ENCODE peak calls at places on chromosomes 6 and 20, in four cellular contexts. F, X, T and W are unnamed samples.

GRCh38 chr20:22922987-22923386 is 112.1 kb upstream of the SSTR4 start:
- DNase-seq in F (no peak), T (no peak), X (no peak), W (no peak)

GRCh38 chr6:150320450-150320849 is 48.4 kb upstream of the IYD start:
- DNase-seq in T (no peak), F (no peak), X (no peak), W (no peak)

GRCh38 chr6:149852180-149852579 is 12.0 kb downstream of the LRP11 start:
- DNase-seq in F (no peak), T (no peak), X (peak), W (no peak)

GRCh38 chr6:44045672-44046015 is 81.6 kb downstream of the MRPL14 start:
- DNase-seq in T (no peak), X (no peak), F (peak), W (no peak)

GRCh38 chr6:39793528-39793927 is 1.4 kb downstream of the DAAM2 start:
- DNase-seq in X (no peak), T (no peak), F (no peak), W (no peak)

GRCh38 chr6:47202638-47203037 is 107.1 kb downstream of the TNFRSF21 start:
- DNase-seq in T (no peak), F (no peak), X (no peak), W (no peak)

GRCh38 chr6:135995160-135995898 is 143.8 kb downstream of the PDE7B start:
- DNase-seq in F (no peak), X (no peak), T (no peak), W (no peak)

GRCh38 chr20:12371955-12372354 is 454.3 kb downstream of the BTBD3 start:
- DNase-seq in T (no peak), F (no peak), X (no peak), W (no peak)

GRCh38 chr20:6644818-6645620 is 122.5 kb upstream of the BMP2 start:
- DNase-seq in T (no peak), F (no peak), X (no peak), W (no peak)

GRCh38 chr6:42041131-42042055 is 8.9 kb upstream of the TAF8 start:
- DNase-seq in F (no peak), X (no peak), T (no peak), W (no peak)

GRCh38 chr6:447381-448165 is 56.0 kb downstream of the IRF4 start:
- DNase-seq in F (no peak), T (no peak), X (no peak), W (no peak)

GRCh38 chr20:63735859-63736718 is at the start of gene LIME1:
- DNase-seq in F (peak), X (no peak), T (no peak), W (no peak)

GRCh38 chr20:62819494-62820174 is 2.8 kb downstream of the COL9A3 start:
- DNase-seq in F (no peak), T (no peak), X (no peak), W (no peak)

GRCh38 chr6:143504369-143504768 is 7.2 kb downstream of the FUCA2 start:
- DNase-seq in F (no peak), X (no peak), T (no peak), W (no peak)

GRCh38 chr6:85670573-85670972 is 27.9 kb upstream of the SYNCRIP start:
- DNase-seq in T (no peak), F (no peak), X (no peak), W (no peak)

DNA sequence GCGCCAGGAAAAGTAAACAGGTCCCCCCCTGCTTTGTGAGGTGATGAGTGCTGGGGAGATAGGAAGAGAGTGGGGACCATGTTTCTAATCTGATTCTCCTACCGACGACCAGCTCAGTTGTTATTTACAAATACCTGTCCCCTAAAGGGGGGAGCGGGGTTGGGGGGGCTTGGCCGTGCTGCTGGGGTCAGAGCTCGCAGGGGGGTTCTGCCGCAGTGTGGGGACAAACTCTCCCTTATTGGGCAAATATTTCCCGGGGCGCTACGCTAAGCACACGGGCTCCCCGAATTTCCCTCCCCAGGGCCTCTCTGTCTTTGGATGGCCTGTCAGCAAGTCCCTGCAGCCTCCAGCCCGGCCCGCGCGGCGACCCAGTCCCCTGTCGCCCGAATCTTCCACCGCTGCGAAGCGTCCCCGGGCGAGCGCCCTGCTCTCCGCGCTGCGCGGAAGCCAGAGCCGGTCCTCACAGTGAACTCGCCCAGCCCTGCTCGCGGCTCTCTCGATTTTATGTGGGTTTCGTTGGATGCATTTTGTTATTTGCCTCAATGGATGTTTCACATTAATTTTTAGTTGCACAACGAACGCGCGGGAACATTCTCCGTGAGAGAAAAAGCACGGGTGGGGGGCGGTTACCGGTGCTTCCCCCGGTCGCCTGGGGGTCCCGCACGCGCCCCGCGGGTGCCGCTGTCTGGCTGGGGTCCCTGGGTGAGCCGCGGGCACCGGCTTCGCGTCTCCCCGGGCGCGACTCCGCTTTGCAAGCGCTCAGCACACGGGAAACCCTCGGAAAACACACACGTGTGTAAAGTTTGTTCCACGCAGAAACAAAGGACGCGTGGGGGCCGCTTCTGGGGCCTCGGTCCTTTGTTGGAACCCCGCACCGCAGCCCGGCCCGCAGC is 1.5 kb upstream of the STX16 start:
- DNase-seq in F (no peak), T (no peak), X (no peak), W (no peak)
- TF ChIP-seq PBX3 in F (no peak), T (no peak), X (no peak), W (no peak)

DNA sequence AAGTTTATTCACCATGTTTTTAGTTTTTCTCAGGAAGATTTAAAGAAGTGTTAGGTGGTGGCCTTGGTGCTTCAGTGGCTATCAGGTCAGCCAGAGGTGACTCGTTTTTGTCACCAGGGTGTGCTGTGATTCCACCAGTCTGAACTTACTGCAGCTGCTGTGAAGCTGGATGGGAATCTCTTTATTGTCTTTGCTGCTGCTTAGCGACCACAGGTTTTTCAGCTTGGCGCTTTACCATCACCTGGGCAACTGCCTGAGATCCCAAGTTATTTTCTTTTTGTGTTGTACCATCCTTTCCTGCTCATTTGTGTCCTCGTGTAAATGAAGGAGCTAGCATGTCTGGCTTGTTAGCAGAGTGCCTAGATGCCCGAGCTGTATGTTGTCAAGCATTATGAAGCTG is 146.9 kb downstream of the MACROD2 start:
- DNase-seq in X (peak), F (peak), T (peak), W (peak)
- H3K4me2 ChIP-seq in X (no peak), F (no peak), T (no peak), W (peak)

GRCh38 chr6:16677458-16677857 is 83.8 kb downstream of the ATXN1 start:
- DNase-seq in X (no peak), F (no peak), T (no peak), W (no peak)
- TF ChIP-seq SMC3 in X (no peak), F (no peak), T (no peak), W (no peak)

GRCh38 chr6:2035046-2035445 is 210.4 kb downstream of the GMDS start:
- DNase-seq in T (no peak), X (no peak), F (no peak), W (no peak)

GRCh38 chr6:2034256-2034655 is 211.1 kb downstream of the GMDS start:
- DNase-seq in T (no peak), X (no peak), F (no peak), W (no peak)

GRCh38 chr6:2038096-2038495 is 207.3 kb downstream of the GMDS start:
- DNase-seq in T (no peak), F (peak), X (no peak), W (no peak)

GRCh38 chr6:2037230-2037926 is 208.0 kb downstream of the GMDS start:
- DNase-seq in T (no peak), F (no peak), X (no peak), W (peak)

DNA sequence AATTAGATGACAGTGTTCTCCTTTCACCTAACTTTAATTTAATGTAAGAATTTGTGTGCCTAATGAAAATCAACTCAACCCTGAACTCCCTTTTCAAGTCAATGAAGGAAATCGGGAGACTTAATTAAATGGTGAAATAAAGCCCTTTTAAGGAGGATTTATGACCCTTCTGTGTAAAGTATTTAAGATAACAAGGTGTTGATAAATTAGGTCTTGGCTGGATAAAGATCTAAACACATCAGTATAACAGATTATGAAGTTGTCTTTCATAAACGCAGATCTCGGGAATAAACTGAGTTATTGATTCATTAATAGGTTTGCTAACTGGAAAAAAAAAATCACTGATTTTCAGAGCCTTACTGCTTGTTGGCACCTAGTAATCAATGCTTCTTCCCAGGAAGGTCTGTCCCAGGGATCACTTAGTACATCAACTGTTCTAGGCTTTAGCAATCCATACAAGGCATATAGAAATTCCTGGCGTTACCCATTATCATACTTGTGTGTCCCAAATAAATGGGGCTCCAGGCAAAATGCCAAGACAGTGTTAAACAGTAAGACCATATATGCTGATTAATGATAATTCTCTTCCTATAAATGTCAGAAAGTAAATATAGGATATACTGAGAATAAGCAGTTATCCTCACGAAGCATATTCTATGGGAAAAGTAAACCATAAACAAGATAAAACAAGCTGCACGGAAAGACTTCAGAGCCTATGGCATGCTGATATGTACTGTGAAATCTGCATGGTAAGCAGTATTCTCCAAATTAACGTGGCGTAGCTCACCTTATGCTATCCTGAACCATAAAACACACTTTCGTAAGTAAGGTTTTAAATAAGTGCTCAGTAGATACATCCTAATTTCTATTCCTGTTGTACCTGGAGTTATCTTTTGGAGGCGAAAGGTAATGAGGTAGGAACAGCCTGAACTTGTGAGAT is 209.1 kb downstream of the GMDS start:
- DNase-seq in T (no peak), F (no peak), X (no peak), W (no peak)
- TF ChIP-seq PBX3 in T (no peak), F (no peak), X (no peak), W (no peak)

DNA sequence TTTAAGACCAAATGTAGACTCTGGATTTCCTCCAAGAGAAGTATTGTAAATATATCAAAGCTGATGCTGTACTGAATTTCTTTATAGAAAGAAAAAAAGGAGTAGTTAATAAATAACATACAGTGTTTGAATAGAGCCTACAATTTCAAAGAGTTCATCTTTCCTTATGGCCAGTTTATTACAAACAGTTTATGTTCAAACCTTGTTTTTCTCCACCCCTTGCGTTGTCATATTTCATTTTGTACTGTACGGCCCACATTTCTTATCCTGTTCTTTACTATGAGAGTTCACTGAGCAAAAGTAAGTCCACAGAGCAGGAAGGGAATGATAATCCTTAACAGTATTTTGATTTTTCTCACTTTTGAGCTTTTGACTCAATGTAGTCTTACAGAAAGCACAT is 16.9 kb downstream of the TIAM2 start:
- DNase-seq in T (no peak), X (no peak), F (no peak), W (no peak)
- H3K4me2 ChIP-seq in T (no peak), X (no peak), F (no peak), W (peak)

GRCh38 chr6:167136376-167136775 is 13.5 kb downstream of the CCR6 start:
- DNase-seq in F (no peak), T (no peak), X (no peak), W (no peak)

GRCh38 chr6:167140589-167141474 is 16.9 kb downstream of the GPR31 start:
- DNase-seq in F (no peak), T (peak), X (no peak), W (no peak)

GRCh38 chr6:167134448-167135328 is 11.8 kb downstream of the CCR6 start:
- DNase-seq in X (no peak), T (no peak), F (no peak), W (no peak)

GRCh38 chr6:167139761-167140160 is 16.9 kb downstream of the CCR6 start:
- DNase-seq in X (no peak), F (no peak), T (no peak), W (no peak)

DNA sequence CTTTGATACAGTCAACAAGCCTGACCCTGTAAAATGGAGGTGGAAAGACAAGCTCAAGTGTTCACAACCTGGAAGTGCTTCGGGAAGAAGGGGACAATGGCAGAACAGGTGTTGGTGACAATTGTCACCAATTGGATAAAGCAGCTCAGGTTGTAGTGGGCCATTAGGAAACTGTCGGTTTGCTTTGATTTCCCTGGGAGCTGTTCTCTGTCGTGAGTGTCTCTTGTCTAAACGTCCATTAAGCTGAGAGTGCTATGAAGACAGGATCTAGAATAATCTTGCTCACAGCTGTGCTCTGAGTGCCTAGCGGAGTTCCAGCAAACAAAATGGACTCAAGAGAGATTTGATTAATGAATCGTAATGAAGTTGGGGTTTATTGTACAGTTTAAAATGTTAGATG is 15.0 kb downstream of the CCR6 start:
- DNase-seq in T (no peak), X (no peak), F (no peak), W (no peak)
- TF ChIP-seq SMC3 in T (no peak), X (no peak), F (no peak), W (no peak)

DNA sequence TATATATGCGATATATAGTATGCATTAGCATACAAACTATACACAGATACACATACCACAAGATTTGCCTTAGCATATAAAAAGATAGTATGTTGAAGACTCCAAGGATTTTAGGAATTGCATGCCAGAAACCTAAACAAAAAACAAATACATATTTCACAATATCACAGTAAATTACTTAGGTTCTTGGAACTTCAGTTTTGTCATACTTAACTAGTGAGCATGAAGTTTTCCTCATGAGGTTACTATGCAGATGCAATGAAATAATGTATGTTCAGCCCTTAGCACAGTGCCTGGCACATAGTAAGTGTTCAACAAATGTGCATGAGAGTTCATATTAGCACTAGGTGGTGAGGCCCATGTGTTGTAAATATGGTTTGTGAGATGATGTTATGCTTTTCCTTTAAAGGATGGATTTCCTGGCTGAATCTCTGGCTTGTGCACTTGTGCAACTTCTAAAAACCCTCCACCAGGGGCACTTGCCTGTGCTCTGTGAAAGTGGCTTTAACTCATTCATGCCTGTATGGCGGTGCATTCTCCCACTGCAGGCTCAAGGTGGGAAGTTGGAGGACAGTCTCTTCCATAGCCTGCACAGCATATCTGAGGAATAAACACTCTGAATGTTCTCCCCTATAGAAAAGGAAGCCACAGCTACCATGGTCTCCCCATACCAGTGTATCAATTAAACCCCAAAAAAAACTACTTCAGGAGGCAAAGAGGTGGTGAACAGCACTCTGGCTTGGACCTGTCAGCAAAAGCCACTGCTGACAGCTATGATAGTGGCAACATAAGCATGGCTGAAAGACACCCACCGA is 624.1 kb upstream of the CDH4 start:
- DNase-seq in T (no peak), F (no peak), X (no peak), W (no peak)
- TF ChIP-seq PBX3 in T (no peak), F (no peak), X (no peak), W (no peak)

DNA sequence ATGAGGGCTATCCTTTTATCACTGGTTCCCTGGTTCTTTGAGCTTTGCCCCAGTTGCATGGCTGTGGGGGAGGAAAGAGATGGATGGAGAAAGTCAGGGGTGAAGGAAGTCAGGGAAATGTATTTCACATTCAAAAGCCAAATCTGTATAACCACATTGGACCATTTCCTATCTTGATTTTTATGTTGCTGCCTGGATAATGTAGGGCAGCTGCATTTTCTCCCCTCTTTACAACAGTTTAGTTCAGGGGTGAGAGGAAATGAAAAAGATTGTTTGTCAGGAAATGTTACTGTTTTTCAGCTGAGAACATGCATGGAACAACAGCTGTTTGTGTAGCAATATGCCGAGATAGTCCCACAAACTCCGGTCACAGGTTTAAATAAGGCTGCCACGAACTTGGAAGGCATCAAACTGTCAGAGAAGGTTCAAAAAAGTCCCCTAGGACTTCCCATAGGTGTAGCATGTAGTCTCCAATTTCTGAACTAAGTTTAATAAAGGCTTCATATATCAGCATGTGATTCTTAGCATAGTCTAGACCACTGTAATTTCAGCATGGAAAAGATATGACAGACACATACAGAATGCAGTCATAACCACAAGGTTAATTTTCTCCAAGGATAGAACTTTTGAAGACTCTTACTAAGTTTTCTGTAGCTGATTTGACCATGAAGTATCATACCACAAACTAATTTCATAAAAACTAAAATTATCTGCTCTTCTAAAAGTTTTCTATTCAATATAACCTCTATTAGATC is 82.1 kb upstream of the COL21A1 start:
- DNase-seq in X (no peak), T (no peak), F (no peak), W (no peak)
- H3K4me2 ChIP-seq in X (no peak), T (no peak), F (no peak), W (no peak)